ENCODE peak calls at places on chromosomes 5 and 9, in ten cellular contexts. F is aorta; V is CD8-positive, alpha-beta memory T cell; A is neuronal stem cell; E is esophagus squamous epithelium; J is lower lobe of right lung; R is tibial artery; T is heart right ventricle; M is ascending aorta; Z is lung. S is an unnamed sample.

GRCh38 chr9:72351538-72352453 is 13.2 kb downstream of the ZFAND5 start:
- DNase-seq in F (no peak), V (no peak), A (no peak), E (no peak), J (no peak), R (no peak), T (peak; percentile 40), M (no peak), Z (no peak), S (peak; percentile 34)

GRCh38 chr5:86199287-86199686 is 418.5 kb upstream of the COX7C start:
- DNase-seq in F (no peak), V (no peak), A (no peak), E (no peak), J (no peak), R (no peak), T (no peak), M (no peak), Z (no peak), S (no peak)

GRCh38 chr5:43753069-43753468 is 150.1 kb downstream of the NNT start:
- DNase-seq in F (no peak), V (no peak), A (no peak), E (no peak), J (no peak), R (peak; percentile 35), T (no peak), M (no peak), Z (no peak), S (no peak)

GRCh38 chr9:134433101-134433500 is 106.8 kb downstream of the RXRA start:
- DNase-seq in F (no peak), V (no peak), A (no peak), E (no peak), J (no peak), R (peak; percentile 87), T (no peak), M (no peak), Z (no peak), S (peak; percentile 84)

GRCh38 chr9:119370816-119371215 is 1.6 kb upstream of the BRINP1 start:
- DNase-seq in F (peak; percentile 63), V (no peak), A (peak; percentile 73), E (no peak), J (no peak), R (no peak), T (peak; percentile 29), M (no peak), Z (no peak), S (peak; percentile 29)

GRCh38 chr9:128113526-128114325 is 13.8 kb downstream of the PTGES2 start:
- DNase-seq in F (peak; percentile 41), V (no peak), A (no peak), E (no peak), J (peak; percentile 39), R (peak; percentile 53), T (no peak), M (no peak), Z (no peak), S (peak; percentile 53)

GRCh38 chr5:86909461-86909881 is 291.7 kb downstream of the COX7C start:
- DNase-seq in F (no peak), V (no peak), A (no peak), E (no peak), J (no peak), R (no peak), T (no peak), M (no peak), Z (no peak), S (no peak)

GRCh38 chr5:170463426-170463825 is 40.4 kb upstream of the KCNIP1 start:
- DNase-seq in F (no peak), V (no peak), A (no peak), E (no peak), J (no peak), R (no peak), T (no peak), M (no peak), Z (no peak), S (no peak)

GRCh38 chr5:60972225-60972624 is 27.2 kb downstream of the NDUFAF2 start:
- DNase-seq in F (no peak), V (no peak), A (no peak), E (no peak), J (no peak), R (no peak), T (no peak), M (no peak), Z (no peak), S (no peak)

GRCh38 chr5:96431376-96432244 is 1.4 kb downstream of the PCSK1 start:
- DNase-seq in F (peak; percentile 51), V (no peak), A (no peak), E (no peak), J (no peak), R (no peak), T (peak; percentile 10), M (no peak), Z (no peak), S (peak; percentile 34)

GRCh38 chr5:171310816-171311697 is 2.0 kb downstream of the TLX3 start:
- DNase-seq in F (no peak), V (no peak), A (no peak), E (no peak), J (no peak), R (peak; percentile 64), T (no peak), M (no peak), Z (no peak), S (no peak)

DNA sequence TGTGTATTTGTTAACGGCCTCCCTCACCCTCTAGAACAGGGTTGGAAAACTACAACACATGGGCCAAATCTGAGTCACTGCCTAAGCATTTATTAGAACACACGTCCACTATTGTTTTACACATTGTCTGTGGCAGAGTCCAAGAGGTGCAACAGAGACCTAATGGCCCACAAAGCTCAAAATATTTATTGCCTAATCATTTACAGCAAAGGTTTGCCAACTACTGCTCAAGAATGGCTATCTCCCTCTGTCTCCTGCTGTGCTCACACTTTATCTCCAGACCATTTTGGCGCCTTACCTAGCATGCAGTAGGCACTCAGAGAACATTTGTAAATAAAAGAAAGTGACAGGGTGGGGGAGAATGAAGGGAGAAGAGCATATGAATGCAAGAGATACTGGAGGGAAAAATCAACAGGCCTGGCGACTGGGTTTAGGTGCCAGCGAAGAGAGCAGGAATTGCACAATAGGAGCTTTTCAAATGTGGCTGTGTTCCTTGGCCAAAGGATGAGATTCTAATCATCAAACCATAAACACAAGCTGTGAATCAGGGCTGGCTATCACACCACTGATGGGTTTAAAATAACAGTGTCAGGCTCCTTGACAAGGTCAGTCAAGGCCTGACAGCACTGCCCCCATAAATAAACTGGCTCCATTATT is 80.3 kb downstream of the EPB41L4A start:
- DNase-seq in F (no peak), V (no peak), A (no peak), E (no peak), J (no peak), R (no peak), T (peak; percentile 23), M (no peak), Z (no peak), S (no peak)
- H3K4me1 ChIP-seq in F (no peaks in the 10 kb centered on the region), V (no peaks in the 10 kb centered on the region), A (peaks cover 6% of the 10 kb centered on the region), E (peaks cover 24% of the 10 kb centered on the region), J (peaks cover 22% of the 10 kb centered on the region), R (no peaks in the 10 kb centered on the region), T (peaks cover 4% of the 10 kb centered on the region), M (no peaks in the 10 kb centered on the region), Z (peaks cover 10% of the 10 kb centered on the region), S (peaks cover 12% of the 10 kb centered on the region)

GRCh38 chr5:68446070-68446357 is 230.5 kb downstream of the PIK3R1 start:
- DNase-seq in F (no peak), V (no peak), A (no peak), E (no peak), J (no peak), R (no peak), T (no peak), M (no peak), Z (no peak), S (no peak)
- H3K27ac ChIP-seq in F (no peak overlapping the region), V (no peak overlapping the region), A (no peak overlapping the region), E (no peak overlapping the region), J (no peak overlapping the region), R (no peak overlapping the region), T (no peak overlapping the region), M (no peak overlapping the region), Z (no peak overlapping the region), S (no peak overlapping the region)

GRCh38 chr5:124742521-124742920 is 3.9 kb downstream of the ZNF608 start:
- DNase-seq in F (no peak), V (no peak), A (no peak), E (no peak), J (no peak), R (no peak), T (no peak), M (no peak), Z (no peak), S (no peak)

GRCh38 chr5:124743534-124744169 is 2.8 kb downstream of the ZNF608 start:
- DNase-seq in F (no peak), V (no peak), A (no peak), E (no peak), J (no peak), R (no peak), T (peak; percentile 37), M (no peak), Z (no peak), S (no peak)

GRCh38 chr5:124742983-124743533 is 3.4 kb downstream of the ZNF608 start:
- DNase-seq in F (no peak), V (no peak), A (no peak), E (no peak), J (no peak), R (peak; percentile 57), T (no peak), M (no peak), Z (peak; percentile 41), S (peak; percentile 70)

GRCh38 chr5:124740991-124741583 is 5.4 kb downstream of the ZNF608 start:
- DNase-seq in F (no peak), V (no peak), A (no peak), E (no peak), J (no peak), R (no peak), T (no peak), M (no peak), Z (no peak), S (no peak)

DNA sequence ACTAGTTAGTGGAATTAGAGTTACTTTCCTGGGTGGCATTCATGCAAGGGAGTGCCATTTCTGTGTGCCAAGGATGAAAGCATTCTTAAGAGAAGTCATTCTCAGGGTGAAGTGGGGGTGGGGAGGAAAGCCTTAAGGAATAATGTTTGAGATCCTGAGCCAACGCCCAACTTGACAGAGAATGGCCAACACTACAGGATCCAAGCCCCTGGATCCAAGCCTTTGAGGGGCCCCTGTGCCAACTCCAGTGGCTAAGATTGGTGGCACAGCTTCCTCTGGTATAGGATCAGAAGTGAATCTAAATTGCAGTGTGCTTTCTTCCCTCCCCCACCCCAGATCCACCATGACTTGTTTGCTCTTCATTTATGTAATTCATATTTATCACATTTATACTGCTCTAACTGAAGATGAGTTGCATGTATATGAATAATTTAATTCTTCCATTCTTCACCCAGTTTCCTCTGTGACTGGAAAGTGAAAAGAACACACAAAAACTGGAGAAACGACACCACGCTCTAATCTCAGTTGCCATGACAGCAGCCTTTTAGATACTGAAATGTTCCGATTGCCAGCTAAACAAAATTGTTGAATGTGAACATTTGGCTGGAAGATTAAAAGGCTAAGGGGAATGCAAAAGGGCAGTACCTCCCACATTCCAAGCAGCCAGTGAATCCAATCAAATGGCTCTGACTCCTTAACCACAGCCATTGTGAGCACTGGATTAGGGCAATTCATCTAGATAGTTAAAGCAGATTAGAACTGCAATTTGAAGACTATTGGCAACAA is 4.5 kb downstream of the ZNF608 start:
- DNase-seq in F (no peak), V (no peak), A (peak; percentile 84), E (no peak), J (no peak), R (no peak), T (no peak), M (no peak), Z (no peak), S (no peak)
- H3K4me3 ChIP-seq in F (no peak overlapping the region), V (no peak overlapping the region), A (peak overlapping the region; percentile 66), E (peak overlapping the region; percentile 64), J (peak overlapping the region; percentile 73), R (no peak overlapping the region), T (no peak overlapping the region), M (peak overlapping the region; percentile 70), Z (no peak overlapping the region), S (peak overlapping the region; percentile 83)

GRCh38 chr5:344668-345067 is 23.2 kb downstream of the AHRR start:
- DNase-seq in F (no peak), V (no peak), A (no peak), E (no peak), J (no peak), R (no peak), T (no peak), M (no peak), Z (no peak), S (no peak)
- H3K4me1 ChIP-seq in F (no peaks in the 10 kb centered on the region), V (no peaks in the 10 kb centered on the region), A (peaks cover 3% of the 10 kb centered on the region), E (peaks cover 13% of the 10 kb centered on the region), J (peaks cover 7% of the 10 kb centered on the region), R (no peaks in the 10 kb centered on the region), T (no peaks in the 10 kb centered on the region), M (no peaks in the 10 kb centered on the region), Z (peaks cover 9% of the 10 kb centered on the region), S (no peaks in the 10 kb centered on the region)

S was measured in psoas muscle.